ENCODE peak calls at places on chromosomes 11 and 22, in nine cellular contexts. U, L, O, W, G, S, V, E and I are unnamed samples.

GRCh38 chr22:39130892-39131855 is 21.3 kb downstream of the CBX7 start:
- DNase-seq in U (no peak), L (no peak), O (no peak), W (peak; percentile 65), G (no peak), S (no peak), V (peak; percentile 72), E (no peak), I (no peak)

GRCh38 chr11:84855846-84856245 is 771.3 kb downstream of the DLG2 start:
- DNase-seq in U (no peak), L (no peak), O (no peak), W (no peak), G (no peak), S (no peak), V (no peak), E (no peak), I (no peak)

GRCh38 chr11:66878554-66878953 is 21.7 kb downstream of the LRFN4 start:
- DNase-seq in U (no peak), L (no peak), O (no peak), W (no peak), G (no peak), S (no peak), V (no peak), E (no peak), I (no peak)

GRCh38 chr11:64245401-64245796 is 1.3 kb downstream of the PPP1R14B start:
- DNase-seq in U (no peak), L (peak; percentile 66), O (no peak), W (peak; percentile 84), G (no peak), S (no peak), V (peak; percentile 90), E (no peak), I (peak; percentile 70)

GRCh38 chr11:62574363-62575057 is 819 bp upstream of the EEF1G start:
- DNase-seq in U (peak; percentile 65), L (peak; percentile 40), O (no peak), W (no peak), G (no peak), S (peak; percentile 31), V (peak; percentile 90), E (no peak), I (peak; percentile 41)

GRCh38 chr22:39738746-39739145 is 154.8 kb downstream of the ENTHD1 start:
- DNase-seq in U (no peak), L (no peak), O (no peak), W (no peak), G (no peak), S (no peak), V (no peak), E (no peak), I (no peak)

GRCh38 chr11:57779275-57779674 is 17.7 kb downstream of the CTNND1 start:
- DNase-seq in U (no peak), L (peak; percentile 56), O (no peak), W (no peak), G (no peak), S (no peak), V (no peak), E (no peak), I (no peak)

GRCh38 chr11:86952933-86953637 is 2.1 kb downstream of the FZD4 start:
- DNase-seq in U (no peak), L (no peak), O (no peak), W (no peak), G (no peak), S (no peak), V (no peak), E (no peak), I (no peak)

GRCh38 chr11:109037856-109038780 is 373.2 kb downstream of the DDX10 start:
- DNase-seq in U (no peak), L (no peak), O (no peak), W (no peak), G (no peak), S (no peak), V (no peak), E (no peak), I (no peak)

GRCh38 chr22:40469181-40469580 is 98.8 kb downstream of the SGSM3 start:
- DNase-seq in U (no peak), L (no peak), O (no peak), W (no peak), G (no peak), S (no peak), V (no peak), E (no peak), I (no peak)

GRCh38 chr11:2390871-2391662 is 9.5 kb upstream of the TSSC4 start:
- DNase-seq in U (no peak), L (no peak), O (no peak), W (peak; percentile 95), G (no peak), S (no peak), V (no peak), E (no peak), I (peak; percentile 61)

GRCh38 chr11:95149659-95150294 is 60.1 kb downstream of the ENDOD1 start:
- DNase-seq in U (peak; percentile 70), L (peak; percentile 62), O (peak; percentile 90), W (peak; percentile 75), G (peak; percentile 71), S (peak; percentile 38), V (peak; percentile 85), E (peak; percentile 56), I (peak; percentile 57)
- TF ChIP-seq POLR2AphosphoS5 in U (no peak), L (no peak), O (peak; percentile 70), W (no peak), G (no peak), S (no peak), V (peak; percentile 78), E (peak; percentile 86), I (no peak)

DNA sequence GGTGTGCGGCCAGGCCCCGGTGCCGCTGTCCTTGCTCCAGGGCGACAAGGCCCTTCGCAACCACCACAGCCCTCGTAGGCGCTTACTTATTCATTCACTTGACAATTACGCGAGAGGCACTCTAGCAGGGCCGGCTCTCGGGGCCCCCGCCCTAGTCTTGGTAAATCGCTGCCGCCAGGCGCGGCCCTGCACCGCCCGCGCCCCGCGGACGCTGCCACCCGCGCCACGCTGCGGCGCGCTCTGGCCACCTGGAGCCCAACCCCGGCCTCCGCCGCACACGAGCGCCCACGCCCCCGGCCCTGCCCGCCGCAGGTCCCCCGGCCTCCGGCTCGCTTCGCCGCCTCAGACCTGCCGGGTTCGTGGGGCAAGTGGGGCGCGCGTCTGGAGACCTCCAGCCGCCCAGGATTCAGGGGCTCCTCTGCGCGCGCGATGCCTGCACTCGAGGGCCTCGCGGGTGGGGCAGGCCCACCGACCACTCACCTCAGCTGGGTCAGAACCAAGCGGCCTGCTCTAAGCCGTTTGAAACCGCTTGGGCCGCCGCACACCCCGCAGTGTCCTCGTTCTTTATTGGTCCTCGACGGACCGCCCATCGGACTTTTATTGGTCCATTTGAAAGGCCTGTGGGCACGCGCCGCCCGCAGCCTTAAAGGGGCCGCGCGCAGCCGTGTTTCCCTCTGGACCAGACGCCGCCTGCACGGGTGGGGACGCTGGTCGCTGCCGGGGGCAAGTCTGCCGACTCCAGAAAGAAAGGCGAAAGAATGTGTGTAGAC is at the start of gene CKAP5:
- DNase-seq in U (peak; percentile 95), L (peak; percentile 92), O (peak; percentile 73), W (peak; percentile 95), G (peak; percentile 86), S (peak; percentile 93), V (peak; percentile 94), E (peak; percentile 90), I (peak; percentile 92)
- TF ChIP-seq CTCF in U (no peak), L (no peak), O (no peak), W (no peak), G (no peak), S (no peak), V (no peak), E (no peak), I (no peak)

GRCh38 chr11:120209750-120210650 is 832 bp upstream of the OAF start:
- DNase-seq in U (no peak), L (no peak), O (no peak), W (no peak), G (no peak), S (no peak), V (no peak), E (no peak), I (no peak)

GRCh38 chr11:120211522-120212258 is 858 bp downstream of the OAF start:
- DNase-seq in U (no peak), L (no peak), O (no peak), W (no peak), G (no peak), S (no peak), V (no peak), E (no peak), I (no peak)

GRCh38 chr11:120212259-120212888 is 1.5 kb downstream of the OAF start:
- DNase-seq in U (no peak), L (no peak), O (no peak), W (no peak), G (no peak), S (no peak), V (no peak), E (no peak), I (no peak)

GRCh38 chr11:120212926-120213325 is 2.1 kb downstream of the OAF start:
- DNase-seq in U (no peak), L (no peak), O (no peak), W (no peak), G (no peak), S (no peak), V (no peak), E (no peak), I (peak; percentile 86)

DNA sequence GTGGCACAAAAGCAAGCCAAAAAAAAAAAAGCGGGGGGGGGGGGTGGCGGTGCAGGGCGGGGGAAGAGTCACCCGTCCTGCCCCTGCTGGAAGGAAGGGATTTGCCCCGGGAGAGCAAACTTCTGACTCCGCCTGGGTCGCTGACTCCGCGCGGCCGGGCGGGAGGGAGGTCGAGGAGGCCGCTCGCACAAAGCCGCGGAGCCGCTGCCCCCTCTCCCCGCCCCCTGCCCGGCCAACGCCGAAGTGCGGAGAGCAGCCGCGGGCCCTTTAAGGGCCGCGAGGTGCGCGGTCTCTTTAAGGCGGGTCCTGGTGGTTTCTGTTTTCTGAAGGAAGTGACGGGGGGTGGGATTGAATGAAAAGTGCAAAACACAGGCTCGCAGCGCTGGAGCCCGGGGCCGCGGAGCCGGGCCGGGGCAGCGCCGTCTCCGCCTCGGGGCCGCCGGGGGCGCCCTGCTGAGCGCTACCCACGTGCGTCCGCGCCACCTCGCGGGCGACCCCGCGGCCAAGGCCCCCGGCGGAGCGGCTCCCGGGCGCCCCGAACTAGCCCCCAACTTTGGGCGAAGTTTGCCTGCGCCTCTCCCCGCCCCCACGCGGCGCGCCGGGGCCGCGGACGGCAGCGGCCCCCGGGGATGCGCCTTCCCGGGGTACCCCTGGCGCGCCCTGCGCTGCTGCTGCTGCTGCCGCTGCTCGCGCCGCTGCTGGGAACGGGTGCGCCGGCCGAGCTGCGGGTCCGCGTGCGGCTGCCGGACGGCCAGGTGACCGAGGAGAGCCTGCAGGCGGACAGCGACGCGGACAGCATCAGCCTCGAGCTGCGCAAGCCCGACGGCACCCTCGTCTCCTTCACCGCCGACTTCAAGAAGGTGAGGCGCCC is at the start of gene OAF:
- DNase-seq in U (no peak), L (peak; percentile 64), O (peak; percentile 55), W (peak; percentile 85), G (no peak), S (peak; percentile 50), V (peak; percentile 87), E (peak; percentile 85), I (peak; percentile 73)
- TF ChIP-seq POLR2A in U (no peak), L (no peak), O (peak; percentile 64), W (no peak), G (no peak), S (no peak), V (no peak), E (no peak), I (peak; percentile 51)

DNA sequence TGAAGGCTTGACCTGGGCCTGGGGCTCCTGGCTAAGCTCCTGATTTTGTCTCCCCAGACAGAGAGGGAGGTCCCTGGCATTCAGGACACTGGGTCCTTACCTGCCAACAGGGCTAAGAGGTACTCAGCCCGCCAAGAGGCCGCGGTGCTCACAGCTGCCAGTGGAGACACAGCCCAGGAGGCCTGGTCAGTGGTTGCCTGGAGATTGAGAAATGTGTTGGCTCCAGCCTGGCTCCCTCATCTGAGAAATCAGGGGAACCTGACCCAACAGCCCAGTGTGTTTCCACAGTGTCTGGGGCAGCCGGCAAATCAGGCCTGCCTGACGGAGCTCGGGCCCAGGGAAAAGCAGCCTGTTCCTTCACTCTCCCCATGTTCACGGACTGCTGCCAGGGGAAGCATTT is 79.4 kb upstream of the NAV2 start:
- DNase-seq in U (no peak), L (peak; percentile 28), O (no peak), W (peak; percentile 94), G (no peak), S (peak; percentile 87), V (no peak), E (no peak), I (peak; percentile 19)
- TF ChIP-seq POLR2AphosphoS5 in U (no peak), L (peak; percentile 22), O (no peak), W (peak; percentile 65), G (no peak), S (no peak), V (no peak), E (no peak), I (no peak)